ENCODE peak calls at places on chromosomes 13 and 19, in five cellular contexts. T is heart left ventricle; H is stimulated activated CD4-positive, alpha-beta T cell treated with anti-CD3 and anti-CD28 coated beads, Interleukin-12 subunit alpha, Interleukin-12 subunit beta, amount 100 ng/mL, for 24 hours; K is cardiac fibroblast; V is skeletal muscle cell. Q is an unnamed sample.

GRCh38 chr13:36057041-36057440 is 74.1 kb downstream of the DCLK1 start:
- DNase-seq in T (no peak), H (no peak), K (no peak), V (no peak), Q (no peak)

GRCh38 chr19:35717665-35718344 is at the start of gene KMT2B:
- DNase-seq in T (no peak), H (no peak), K (peak), V (no peak), Q (no peak)

GRCh38 chr19:49339364-49340068 is 4.3 kb downstream of the CD37 start:
- DNase-seq in T (peak), H (no peak), K (peak), V (peak), Q (no peak)

GRCh38 chr13:110936519-110936918 is 21.6 kb upstream of the ANKRD10 start:
- DNase-seq in T (no peak), H (no peak), K (no peak), V (no peak), Q (no peak)

GRCh38 chr13:67122251-67122650 is 107.9 kb downstream of the PCDH9 start:
- DNase-seq in T (no peak), H (no peak), K (no peak), V (no peak), Q (no peak)

GRCh38 chr19:10896851-10897526 is 25.6 kb downstream of the CARM1 start:
- DNase-seq in T (no peak), H (no peak), K (no peak), V (no peak), Q (no peak)

GRCh38 chr19:5547881-5548280 is 19.9 kb downstream of the TINCR start:
- DNase-seq in T (no peak), H (peak), K (peak), V (no peak), Q (no peak)

GRCh38 chr13:104296301-104296700 is 1230.1 kb upstream of the SLC10A2 start:
- DNase-seq in T (no peak), H (no peak), K (peak), V (no peak), Q (no peak)